ENCODE peak calls at places on chromosomes 3 and 15, in six cellular contexts. One of them, this sample, is unnamed.

GRCh38 chr3:194139085-194139976 is 3.4 kb downstream of the HES1 start:
- DNase-seq in GM12878: no peak
- DNase-seq in HepG2: peak; percentile 52
- DNase-seq in A549: no peak
- DNase-seq in K562: peak; percentile 54
- DNase-seq in endothelial cell of umbilical vein: peak; percentile 92
- DNase-seq in this sample: peak; percentile 78

GRCh38 chr3:155921486-155921885 is 51.0 kb downstream of the GMPS start:
- DNase-seq in GM12878: no peak
- DNase-seq in endothelial cell of umbilical vein: no peak
- DNase-seq in A549: no peak
- DNase-seq in HepG2: no peak
- DNase-seq in K562: no peak
- DNase-seq in this sample: no peak

GRCh38 chr3:62436785-62437184 is 63.4 kb upstream of the FEZF2 start:
- DNase-seq in endothelial cell of umbilical vein: no peak
- DNase-seq in K562: no peak
- DNase-seq in GM12878: no peak
- DNase-seq in HepG2: no peak
- DNase-seq in A549: no peak
- DNase-seq in this sample: no peak

GRCh38 chr3:122299872-122300460 is 25.1 kb upstream of the CSTA start:
- DNase-seq in GM12878: no peak
- DNase-seq in HepG2: peak; percentile 33
- DNase-seq in endothelial cell of umbilical vein: peak; percentile 17
- DNase-seq in A549: peak; percentile 19
- DNase-seq in K562: peak; percentile 29
- DNase-seq in this sample: peak; percentile 61

GRCh38 chr3:127276995-127277394 is 10.9 kb downstream of the PRR20G start:
- DNase-seq in HepG2: no peak
- DNase-seq in K562: no peak
- DNase-seq in A549: no peak
- DNase-seq in endothelial cell of umbilical vein: no peak
- DNase-seq in GM12878: no peak
- DNase-seq in this sample: no peak

GRCh38 chr15:77002954-77003912 is 8.3 kb downstream of the PSTPIP1 start:
- DNase-seq in A549: no peak
- DNase-seq in GM12878: peak; percentile 77
- DNase-seq in HepG2: no peak
- DNase-seq in endothelial cell of umbilical vein: no peak
- DNase-seq in K562: no peak
- DNase-seq in this sample: peak; percentile 97

GRCh38 chr3:127535901-127536817 is 54.4 kb downstream of the TPRA1 start:
- DNase-seq in A549: no peak
- DNase-seq in GM12878: no peak
- DNase-seq in HepG2: no peak
- DNase-seq in endothelial cell of umbilical vein: no peak
- DNase-seq in K562: no peak
- DNase-seq in this sample: no peak

GRCh38 chr3:134817297-134817696 is 22.2 kb downstream of the EPHB1 start:
- DNase-seq in A549: no peak
- DNase-seq in GM12878: no peak
- DNase-seq in HepG2: no peak
- DNase-seq in endothelial cell of umbilical vein: no peak
- DNase-seq in K562: no peak
- DNase-seq in this sample: no peak

GRCh38 chr3:145518639-145519038 is 642.3 kb downstream of the PLOD2 start:
- DNase-seq in GM12878: no peak
- DNase-seq in endothelial cell of umbilical vein: no peak
- DNase-seq in HepG2: peak; percentile 67
- DNase-seq in A549: no peak
- DNase-seq in K562: no peak
- DNase-seq in this sample: no peak

GRCh38 chr3:170357176-170357919 is at the start of gene SKIL:
- DNase-seq in HepG2: peak; percentile 82
- DNase-seq in endothelial cell of umbilical vein: peak; percentile 93
- DNase-seq in GM12878: peak; percentile 60
- DNase-seq in A549: peak; percentile 80
- DNase-seq in K562: peak; percentile 82
- DNase-seq in this sample: peak; percentile 91

DNA sequence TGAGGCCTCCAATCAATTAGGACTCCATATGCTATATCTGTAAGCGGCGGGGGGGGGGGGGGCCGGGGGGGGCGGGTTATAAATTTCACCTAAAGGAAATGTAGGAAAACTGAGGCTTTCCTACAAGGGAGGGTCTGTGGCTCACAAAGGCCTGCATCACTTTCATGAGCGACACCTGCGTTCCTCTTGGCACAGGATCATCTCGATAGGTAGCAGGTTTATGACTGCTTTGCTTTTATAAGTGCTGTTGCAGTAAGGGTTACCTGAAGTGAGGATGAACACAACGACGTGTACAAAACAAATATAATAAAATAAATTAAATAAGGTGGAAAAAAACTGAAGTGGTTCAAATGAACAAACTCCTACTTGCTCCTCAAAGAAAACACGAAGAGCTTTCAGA is 194.3 kb downstream of the FOXP1 start:
- DNase-seq in K562: no peak
- DNase-seq in GM12878: no peak
- DNase-seq in A549: no peak
- DNase-seq in endothelial cell of umbilical vein: no peak
- DNase-seq in HepG2: no peak
- DNase-seq in this sample: no peak
- TF ChIP-seq MYC in K562: no peak
- TF ChIP-seq MYC in GM12878: no peak
- TF ChIP-seq MYC in A549: no peak
- TF ChIP-seq MYC in endothelial cell of umbilical vein: no peak
- TF ChIP-seq MYC in HepG2: no peak
- TF ChIP-seq MYC in this sample: no peak

DNA sequence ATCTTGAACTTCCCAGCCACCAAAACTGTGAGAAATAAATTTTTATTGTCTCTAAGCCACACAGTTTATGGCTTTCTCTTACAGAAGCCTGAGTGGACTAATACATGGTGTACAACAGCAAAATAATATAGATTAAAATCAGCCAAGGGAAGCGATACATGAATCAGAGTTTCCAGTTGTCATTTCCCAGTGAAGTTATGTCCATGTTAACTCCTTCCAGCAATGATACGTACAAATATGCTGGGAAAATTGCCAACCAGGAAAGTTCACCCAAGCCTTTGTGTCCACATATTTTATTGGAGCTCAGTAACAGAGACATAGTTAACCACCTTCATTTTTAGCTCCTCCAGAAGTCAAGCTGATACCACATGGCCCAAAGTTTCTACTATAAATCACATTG is 280.9 kb upstream of the KCNMB2 start:
- DNase-seq in GM12878: no peak
- DNase-seq in HepG2: no peak
- DNase-seq in K562: no peak
- DNase-seq in A549: no peak
- DNase-seq in endothelial cell of umbilical vein: peak; percentile 98
- DNase-seq in this sample: no peak
- TF ChIP-seq MYC in GM12878: no peak
- TF ChIP-seq MYC in HepG2: no peak
- TF ChIP-seq MYC in K562: no peak
- TF ChIP-seq MYC in A549: no peak
- TF ChIP-seq MYC in endothelial cell of umbilical vein: no peak
- TF ChIP-seq MYC in this sample: no peak

GRCh38 chr3:50674349-50675178 is at the start of gene DOCK3:
- DNase-seq in HepG2: no peak
- DNase-seq in endothelial cell of umbilical vein: peak; percentile 59
- DNase-seq in GM12878: no peak
- DNase-seq in K562: peak; percentile 67
- DNase-seq in A549: peak; percentile 43
- DNase-seq in this sample: peak; percentile 20
- TF ChIP-seq MYC in HepG2: no peak
- TF ChIP-seq MYC in endothelial cell of umbilical vein: no peak
- TF ChIP-seq MYC in GM12878: no peak
- TF ChIP-seq MYC in K562: no peak
- TF ChIP-seq MYC in A549: no peak
- TF ChIP-seq MYC in this sample: no peak

DNA sequence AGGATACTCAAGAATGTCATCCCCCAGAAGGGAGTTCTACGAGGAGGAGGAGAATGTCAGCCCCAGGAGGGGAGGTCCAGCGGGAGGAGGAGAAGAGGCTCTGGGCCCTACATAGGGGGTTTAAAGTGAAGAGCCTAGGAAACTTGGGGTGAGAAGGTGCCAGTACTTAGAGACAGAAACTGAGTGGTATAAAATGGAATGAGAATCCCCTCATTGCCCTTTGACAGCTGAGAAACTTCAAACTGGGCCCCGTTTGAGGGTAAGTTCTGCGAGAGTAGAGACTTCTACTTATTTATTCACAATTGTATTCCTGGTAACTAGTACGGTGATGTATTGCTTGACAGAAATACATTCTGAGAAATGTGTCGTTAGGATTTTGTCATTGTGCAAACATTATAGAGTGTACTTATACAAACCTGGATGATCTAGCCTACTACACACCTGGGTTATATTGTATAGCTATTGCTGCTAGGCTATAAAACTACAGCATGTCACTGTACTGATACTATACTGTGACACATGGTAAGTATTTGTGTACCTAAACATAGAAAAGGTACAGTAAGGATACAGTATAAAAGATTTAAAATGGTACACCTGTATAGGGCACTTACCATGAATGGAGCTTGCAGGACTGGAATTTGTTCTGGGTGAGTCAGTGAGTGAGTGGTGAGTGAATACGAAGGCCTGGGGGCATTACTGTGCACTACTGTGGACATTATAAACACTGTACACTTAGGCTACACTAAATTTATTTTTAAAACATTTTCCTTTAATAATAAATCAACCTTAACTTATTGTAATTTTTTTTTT is 62.0 kb downstream of the TSC22D2 start:
- DNase-seq in HepG2: no peak
- DNase-seq in K562: no peak
- DNase-seq in A549: no peak
- DNase-seq in endothelial cell of umbilical vein: no peak
- DNase-seq in GM12878: no peak
- DNase-seq in this sample: no peak
- TF ChIP-seq MYC in HepG2: no peak
- TF ChIP-seq MYC in K562: no peak
- TF ChIP-seq MYC in A549: no peak
- TF ChIP-seq MYC in endothelial cell of umbilical vein: no peak
- TF ChIP-seq MYC in GM12878: no peak
- TF ChIP-seq MYC in this sample: no peak

DNA sequence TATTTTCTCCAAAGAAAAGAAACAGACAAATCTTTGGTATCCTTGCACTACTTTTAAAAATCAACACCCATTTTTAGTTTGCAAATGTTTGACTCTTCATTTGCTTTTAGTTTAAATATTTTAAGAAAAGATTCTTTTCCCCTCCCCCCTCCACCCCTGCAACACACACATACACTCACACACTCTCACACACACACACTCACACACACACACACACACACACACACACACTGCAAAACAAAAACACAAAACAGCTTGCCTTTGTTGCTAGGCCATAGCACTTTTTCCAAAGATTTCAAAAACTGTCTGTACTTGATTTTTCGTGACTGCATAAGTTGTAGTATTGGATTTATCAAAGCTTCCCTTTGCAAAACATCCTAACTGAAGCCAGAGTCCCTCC is 26.9 kb downstream of the ROBO2 start:
- DNase-seq in K562: no peak
- DNase-seq in HepG2: no peak
- DNase-seq in A549: no peak
- DNase-seq in GM12878: no peak
- DNase-seq in endothelial cell of umbilical vein: no peak
- DNase-seq in this sample: no peak
- TF ChIP-seq MYC in K562: no peak
- TF ChIP-seq MYC in HepG2: no peak
- TF ChIP-seq MYC in A549: no peak
- TF ChIP-seq MYC in GM12878: no peak
- TF ChIP-seq MYC in endothelial cell of umbilical vein: no peak
- TF ChIP-seq MYC in this sample: no peak

GRCh38 chr15:22870865-22871264 is 32.4 kb downstream of the NIPA2 start:
- DNase-seq in K562: no peak
- DNase-seq in GM12878: no peak
- DNase-seq in HepG2: no peak
- DNase-seq in endothelial cell of umbilical vein: no peak
- DNase-seq in A549: no peak
- DNase-seq in this sample: no peak

GRCh38 chr15:22869856-22870255 is 31.4 kb downstream of the NIPA2 start:
- DNase-seq in HepG2: no peak
- DNase-seq in endothelial cell of umbilical vein: no peak
- DNase-seq in GM12878: no peak
- DNase-seq in K562: no peak
- DNase-seq in A549: no peak
- DNase-seq in this sample: no peak

GRCh38 chr15:22868928-22869327 is 30.5 kb downstream of the NIPA2 start:
- DNase-seq in endothelial cell of umbilical vein: no peak
- DNase-seq in GM12878: no peak
- DNase-seq in A549: no peak
- DNase-seq in HepG2: no peak
- DNase-seq in K562: no peak
- DNase-seq in this sample: no peak

GRCh38 chr15:22867886-22868285 is 29.4 kb downstream of the NIPA2 start:
- DNase-seq in K562: no peak
- DNase-seq in endothelial cell of umbilical vein: no peak
- DNase-seq in A549: no peak
- DNase-seq in GM12878: no peak
- DNase-seq in HepG2: no peak
- DNase-seq in this sample: no peak

GRCh38 chr15:22868495-22868894 is 30.0 kb downstream of the NIPA2 start:
- DNase-seq in A549: no peak
- DNase-seq in K562: no peak
- DNase-seq in GM12878: no peak
- DNase-seq in HepG2: no peak
- DNase-seq in endothelial cell of umbilical vein: no peak
- DNase-seq in this sample: no peak
- TF ChIP-seq MYC in A549: no peak
- TF ChIP-seq MYC in K562: no peak
- TF ChIP-seq MYC in GM12878: no peak
- TF ChIP-seq MYC in HepG2: no peak
- TF ChIP-seq MYC in endothelial cell of umbilical vein: no peak
- TF ChIP-seq MYC in this sample: no peak